ENCODE peak calls at places on chromosome 1, in ten cellular contexts. X is HFFc6; B is brain microvascular endothelial cell; J is epithelial cell of esophagus; I is NCI-H510A; T is EL; P is pancreas; N is Right ventricle myocardium superior; R is activated naive CD8-positive, alpha-beta T cell treated with anti-CD3 and anti-CD28 coated beads for 36 hours; F is activated gamma-delta T cell. H is an unnamed sample.

GRCh38 chr1:201690528-201690927 is 138.4 kb upstream of the IPO9 start:
- DNase-seq in P (no peak), R (no peak), F (no peak), X (no peak), B (no peak), T (no peak), J (no peak), I (no peak), N (no peak), H (no peak)

GRCh38 chr1:7609311-7609994 is 161.6 kb upstream of the VAMP3 start:
- DNase-seq in R (no peak), J (no peak), T (no peak), B (no peak), F (no peak), N (no peak), X (no peak), P (peak), I (no peak), H (no peak)

GRCh38 chr1:224860488-224860887 is 69.0 kb upstream of the DNAH14 start:
- DNase-seq in B (no peak), R (no peak), J (no peak), X (no peak), F (no peak), N (no peak), P (no peak), T (no peak), I (no peak), H (no peak)

GRCh38 chr1:186967659-186968394 is 139.1 kb downstream of the PLA2G4A start:
- DNase-seq in B (no peak), X (peak), F (no peak), J (peak), R (no peak), I (no peak), N (no peak), T (peak), P (no peak), H (no peak)

GRCh38 chr1:246709845-246710244 is 14.4 kb upstream of the SCCPDH start:
- DNase-seq in R (no peak), F (no peak), B (no peak), P (no peak), I (no peak), J (no peak), X (no peak), N (no peak), T (no peak), H (no peak)

GRCh38 chr1:218604217-218604616 is 259.1 kb downstream of the TGFB2 start:
- DNase-seq in B (no peak), I (no peak), P (no peak), F (no peak), N (no peak), X (no peak), T (no peak), R (no peak), J (no peak), H (no peak)

GRCh38 chr1:93503816-93504215 is 55.9 kb downstream of the FNBP1L start:
- DNase-seq in N (no peak), R (no peak), P (no peak), I (no peak), F (no peak), X (no peak), T (no peak), B (no peak), J (no peak), H (no peak)

GRCh38 chr1:19010503-19010902 is 54.0 kb upstream of the IFFO2 start:
- DNase-seq in R (no peak), T (no peak), P (peak), B (no peak), I (no peak), J (no peak), F (no peak), N (no peak), X (no peak), H (no peak)

GRCh38 chr1:163258181-163258580 is 55.5 kb upstream of the RGS5 start:
- DNase-seq in B (no peak), F (no peak), N (no peak), I (no peak), R (no peak), X (no peak), T (no peak), P (no peak), J (peak), H (no peak)

GRCh38 chr1:206741142-206741701 is 29.4 kb upstream of the IL19 start:
- DNase-seq in R (no peak), J (no peak), I (no peak), P (no peak), N (no peak), X (no peak), F (no peak), T (no peak), B (no peak), H (no peak)

GRCh38 chr1:3690282-3691065 is 38.2 kb downstream of the TP73 start:
- DNase-seq in F (no peak), P (no peak), T (no peak), R (no peak), B (no peak), X (no peak), J (peak), N (no peak), I (no peak), H (no peak)

GRCh38 chr1:210123924-210124589 is 108.5 kb upstream of the SERTAD4 start:
- DNase-seq in J (peak), T (peak), I (no peak), N (no peak), X (peak), B (peak), P (no peak), F (no peak), R (no peak), H (no peak)

GRCh38 chr1:7346070-7346596 is 425.0 kb upstream of the VAMP3 start:
- DNase-seq in P (no peak), J (no peak), T (no peak), R (no peak), X (no peak), I (no peak), N (no peak), B (no peak), F (no peak), H (no peak)

GRCh38 chr1:112054504-112054903 is 65.0 kb upstream of the KCND3 start:
- DNase-seq in T (no peak), B (no peak), X (no peak), J (peak), R (no peak), F (no peak), N (no peak), P (no peak), I (no peak), H (no peak)

GRCh38 chr1:230323686-230324085 is 102.4 kb downstream of the PGBD5 start:
- DNase-seq in P (no peak), N (no peak), J (no peak), I (no peak), F (no peak), B (no peak), X (no peak), R (no peak), T (no peak), H (no peak)

GRCh38 chr1:227909188-227909587 is 38.5 kb downstream of the WNT9A start:
- DNase-seq in J (no peak), N (no peak), X (no peak), I (no peak), B (no peak), P (no peak), F (no peak), T (no peak), R (no peak), H (no peak)